ENCODE peak calls at places on chromosome 2, in eight cellular contexts. F is GM12865, Y is neural crest cell, U is choroid plexus epithelial cell, D is spleen, J is HFF-Myc, W is breast epithelium, C is neural progenitor cell. K is an unnamed sample.

GRCh38 chr2:17851731-17852585 is 26.5 kb upstream of the KCNS3 start:
- DNase-seq in U (peak; percentile 78), F (peak; percentile 63), J (peak; percentile 65), W (no peak), D (no peak), Y (peak; percentile 55), C (peak; percentile 85), K (no peak)

GRCh38 chr2:86062043-86062442 is 43.6 kb downstream of the POLR1A start:
- DNase-seq in Y (no peak), F (no peak), D (no peak), W (no peak), J (no peak), U (peak; percentile 87), C (no peak), K (no peak)

GRCh38 chr2:5938566-5938896 is 246.3 kb downstream of the SOX11 start:
- DNase-seq in Y (no peak), U (no peak), W (no peak), F (no peak), J (no peak), C (peak; percentile 49), D (no peak), K (no peak)

GRCh38 chr2:160752475-160753330 is 259.1 kb upstream of the RBMS1 start:
- DNase-seq in C (no peak), J (no peak), W (no peak), F (no peak), Y (no peak), U (peak; percentile 70), D (no peak), K (no peak)

GRCh38 chr2:84293791-84294380 is 165.2 kb downstream of the SUCLG1 start:
- DNase-seq in J (no peak), C (no peak), U (no peak), F (no peak), Y (no peak), D (no peak), W (no peak), K (no peak)

GRCh38 chr2:54726940-54727339 is 3.5 kb downstream of the EML6 start:
- DNase-seq in Y (no peak), W (no peak), J (no peak), U (no peak), C (no peak), D (no peak), F (no peak), K (no peak)

GRCh38 chr2:210956101-210956500 is 399.7 kb downstream of the CPS1 start:
- DNase-seq in C (no peak), J (no peak), U (peak; percentile 21), W (no peak), F (no peak), Y (no peak), D (no peak), K (no peak)

GRCh38 chr2:150051004-150051403 is 436.5 kb downstream of the RND3 start:
- DNase-seq in J (no peak), D (no peak), F (peak; percentile 13), U (no peak), C (no peak), Y (no peak), W (no peak), K (no peak)

GRCh38 chr2:219207884-219208740 is 1.5 kb downstream of the ZFAND2B start:
- DNase-seq in U (peak; percentile 57), F (no peak), W (no peak), Y (no peak), J (no peak), D (peak; percentile 71), C (no peak), K (no peak)

GRCh38 chr2:71190959-71191943 is 35.7 kb downstream of the PAIP2B start:
- DNase-seq in F (no peak), Y (no peak), D (no peak), W (no peak), J (no peak), U (peak; percentile 53), C (no peak), K (no peak)

GRCh38 chr2:64700133-64700809 is 46.6 kb upstream of the SERTAD2 start:
- DNase-seq in D (no peak), C (no peak), U (no peak), Y (no peak), W (no peak), F (peak; percentile 73), J (no peak), K (no peak)

GRCh38 chr2:17869128-17869527 is 9.3 kb upstream of the KCNS3 start:
- DNase-seq in C (no peak), F (no peak), J (no peak), Y (no peak), U (peak; percentile 22), D (no peak), W (no peak), K (no peak)

GRCh38 chr2:241762933-241763369 is 13.7 kb upstream of the GAL3ST2 start:
- DNase-seq in D (peak; percentile 81), U (no peak), J (no peak), Y (no peak), W (no peak), C (no peak), F (peak; percentile 75), K (no peak)

GRCh38 chr2:47003641-47004427 is 88.2 kb upstream of the MCFD2 start:
- DNase-seq in D (no peak), U (no peak), C (no peak), J (no peak), Y (no peak), F (no peak), W (no peak), K (no peak)

GRCh38 chr2:49836017-49836416 is 681.7 kb upstream of the FSHR start:
- DNase-seq in W (no peak), C (no peak), J (no peak), F (no peak), U (no peak), D (no peak), Y (no peak), K (no peak)

DNA sequence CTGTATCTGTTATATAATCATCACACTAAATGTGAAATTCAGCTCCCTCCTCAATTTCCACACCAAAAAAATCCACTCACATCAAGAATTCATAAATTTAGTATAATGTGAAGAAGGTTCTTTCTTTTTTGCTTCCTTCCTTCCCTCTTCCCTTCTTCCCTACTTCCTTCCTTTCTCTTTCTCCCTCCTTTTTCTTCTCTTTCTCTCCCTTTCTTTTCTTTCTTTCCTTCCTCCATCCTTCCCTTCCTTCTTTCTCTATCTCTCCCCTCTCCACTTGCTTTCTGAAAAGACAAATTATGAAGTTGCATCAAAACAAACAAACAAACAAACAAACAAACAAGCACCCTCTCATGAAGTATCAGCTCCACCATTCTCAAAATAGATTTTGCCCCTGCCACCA is 290.0 kb downstream of the PDE11A start:
- DNase-seq in C (no peak), J (no peak), Y (no peak), D (no peak), U (no peak), F (no peak), W (no peak), K (no peak)
- TF ChIP-seq CTCF in C (no peak), J (no peak), Y (no peak), D (no peak), U (no peak), F (no peak), W (no peak), K (no peak)

GRCh38 chr2:236607471-236608307 is 38.1 kb downstream of the ACKR3 start:
- DNase-seq in C (peak; percentile 27), F (peak; percentile 13), U (peak; percentile 89), Y (no peak), J (peak; percentile 11), D (peak; percentile 44), W (no peak), K (no peak)
- TF ChIP-seq CTCF in C (peak; percentile 21), F (no peak), U (peak; percentile 47), Y (peak; percentile 33), J (peak; percentile 21), D (no peak), W (no peak), K (no peak)

GRCh38 chr2:224196789-224197188 is 157.7 kb upstream of the SERPINE2 start:
- DNase-seq in D (no peak), W (no peak), F (no peak), J (no peak), U (no peak), C (no peak), Y (no peak), K (no peak)
- TF ChIP-seq CTCF in D (no peak), W (no peak), F (no peak), J (no peak), U (no peak), C (no peak), Y (no peak), K (no peak)

GRCh38 chr2:74333175-74333574 is 10.0 kb downstream of the SLC4A5 start:
- DNase-seq in W (no peak), D (no peak), C (peak; percentile 60), Y (no peak), F (peak; percentile 41), U (peak; percentile 74), J (peak; percentile 5), K (no peak)
- TF ChIP-seq CTCF in W (no peak), D (no peak), C (peak; percentile 59), Y (peak; percentile 50), F (peak; percentile 30), U (peak; percentile 85), J (peak; percentile 44), K (no peak)

GRCh38 chr2:116095636-116096035 is 1653.2 kb downstream of the DPP10 start:
- DNase-seq in C (no peak), F (no peak), J (no peak), D (no peak), U (no peak), Y (no peak), W (no peak), K (no peak)
- TF ChIP-seq CTCF in C (peak; percentile 23), F (no peak), J (no peak), D (no peak), U (no peak), Y (no peak), W (no peak), K (no peak)

DNA sequence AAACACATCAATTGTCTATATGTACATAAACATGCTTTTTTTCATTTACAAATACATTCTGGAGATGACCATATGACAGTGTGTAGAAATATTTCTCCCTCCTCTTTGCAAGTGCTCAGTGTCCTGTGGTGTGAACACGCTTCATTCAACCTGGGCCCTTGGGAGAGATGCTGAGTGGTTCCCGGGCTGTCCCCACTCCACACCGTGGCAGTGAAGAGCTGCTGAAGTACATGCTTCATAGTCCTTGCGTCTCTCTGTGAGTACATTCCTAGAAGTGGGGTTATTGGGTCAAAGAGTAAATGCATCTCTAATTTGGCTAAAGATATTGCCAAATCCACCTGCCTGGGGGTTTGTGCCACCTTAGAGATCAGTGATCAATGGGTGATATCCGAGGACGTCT is 6.5 kb upstream of the GPR35 start:
- DNase-seq in W (no peak), D (no peak), Y (no peak), J (no peak), U (no peak), C (no peak), F (no peak), K (no peak)
- TF ChIP-seq CTCF in W (no peak), D (no peak), Y (no peak), J (no peak), U (no peak), C (no peak), F (no peak), K (no peak)